ENCODE peak calls at places on chromosomes 7 and 10, in eight cellular contexts. One of them, this sample, is unnamed. For H3K4me1, the result is how much of the 10 kb centered on the place peaks cover.

GRCh38 chr10:56296626-56297025 is 64.4 kb downstream of the ZWINT start:
- DNase-seq in A673: no peak
- DNase-seq in lower lobe of right lung: no peak
- DNase-seq in CD8-positive, alpha-beta memory T cell: no peak
- DNase-seq in SJSA1: no peak
- DNase-seq in SK-N-SH: no peak
- DNase-seq in mesendoderm: peak
- DNase-seq in hepatocyte: no peak
- DNase-seq in this sample: no peak

GRCh38 chr7:48376263-48376662 is 205.0 kb downstream of the ABCA13 start:
- DNase-seq in A673: no peak
- DNase-seq in SJSA1: no peak
- DNase-seq in CD8-positive, alpha-beta memory T cell: no peak
- DNase-seq in SK-N-SH: no peak
- DNase-seq in hepatocyte: no peak
- DNase-seq in mesendoderm: no peak
- DNase-seq in lower lobe of right lung: no peak
- DNase-seq in this sample: no peak

GRCh38 chr7:5296015-5296621 is 13.4 kb downstream of the SLC29A4 start:
- DNase-seq in lower lobe of right lung: peak
- DNase-seq in SK-N-SH: no peak
- DNase-seq in A673: no peak
- DNase-seq in mesendoderm: peak
- DNase-seq in CD8-positive, alpha-beta memory T cell: peak
- DNase-seq in hepatocyte: no peak
- DNase-seq in SJSA1: no peak
- DNase-seq in this sample: no peak

GRCh38 chr7:76364198-76364584 is 5.4 kb upstream of the YWHAG start:
- DNase-seq in CD8-positive, alpha-beta memory T cell: no peak
- DNase-seq in hepatocyte: no peak
- DNase-seq in SK-N-SH: no peak
- DNase-seq in SJSA1: no peak
- DNase-seq in A673: no peak
- DNase-seq in mesendoderm: peak
- DNase-seq in lower lobe of right lung: no peak
- DNase-seq in this sample: no peak

GRCh38 chr10:60573342-60573741 is 183.7 kb upstream of the ANK3 start:
- DNase-seq in mesendoderm: peak
- DNase-seq in SJSA1: no peak
- DNase-seq in CD8-positive, alpha-beta memory T cell: no peak
- DNase-seq in A673: peak
- DNase-seq in SK-N-SH: no peak
- DNase-seq in lower lobe of right lung: no peak
- DNase-seq in hepatocyte: no peak
- DNase-seq in this sample: no peak

GRCh38 chr10:133134411-133135115 is 25.5 kb upstream of the KNDC1 start:
- DNase-seq in SK-N-SH: peak
- DNase-seq in A673: no peak
- DNase-seq in mesendoderm: no peak
- DNase-seq in hepatocyte: no peak
- DNase-seq in lower lobe of right lung: peak
- DNase-seq in CD8-positive, alpha-beta memory T cell: no peak
- DNase-seq in SJSA1: no peak
- DNase-seq in this sample: peak

GRCh38 chr7:104938741-104939390 is 75.1 kb upstream of the KMT2E start:
- DNase-seq in lower lobe of right lung: no peak
- DNase-seq in A673: no peak
- DNase-seq in CD8-positive, alpha-beta memory T cell: no peak
- DNase-seq in SJSA1: no peak
- DNase-seq in mesendoderm: no peak
- DNase-seq in hepatocyte: no peak
- DNase-seq in SK-N-SH: peak
- DNase-seq in this sample: no peak

GRCh38 chr7:55774327-55775050 is 88.1 kb downstream of the SEPTIN14 start:
- DNase-seq in mesendoderm: peak
- DNase-seq in CD8-positive, alpha-beta memory T cell: no peak
- DNase-seq in SJSA1: no peak
- DNase-seq in A673: peak
- DNase-seq in SK-N-SH: peak
- DNase-seq in hepatocyte: no peak
- DNase-seq in lower lobe of right lung: no peak
- DNase-seq in this sample: no peak

GRCh38 chr10:66564341-66564740 is 361.5 kb upstream of the LRRTM3 start:
- DNase-seq in mesendoderm: no peak
- DNase-seq in A673: no peak
- DNase-seq in CD8-positive, alpha-beta memory T cell: no peak
- DNase-seq in lower lobe of right lung: no peak
- DNase-seq in SJSA1: no peak
- DNase-seq in hepatocyte: no peak
- DNase-seq in SK-N-SH: no peak
- DNase-seq in this sample: no peak

GRCh38 chr7:90828601-90829000 is 232.5 kb downstream of the CDK14 start:
- DNase-seq in SJSA1: no peak
- DNase-seq in hepatocyte: no peak
- DNase-seq in CD8-positive, alpha-beta memory T cell: no peak
- DNase-seq in lower lobe of right lung: no peak
- DNase-seq in mesendoderm: no peak
- DNase-seq in A673: no peak
- DNase-seq in SK-N-SH: no peak
- DNase-seq in this sample: no peak

GRCh38 chr7:55177589-55178261 is 158.9 kb downstream of the EGFR start:
- DNase-seq in mesendoderm: no peak
- DNase-seq in CD8-positive, alpha-beta memory T cell: no peak
- DNase-seq in SJSA1: peak
- DNase-seq in hepatocyte: no peak
- DNase-seq in lower lobe of right lung: no peak
- DNase-seq in SK-N-SH: peak
- DNase-seq in A673: no peak
- DNase-seq in this sample: no peak

GRCh38 chr7:92250603-92251002 is 4.8 kb downstream of the ANKIB1 start:
- DNase-seq in A673: no peak
- DNase-seq in lower lobe of right lung: no peak
- DNase-seq in hepatocyte: no peak
- DNase-seq in SK-N-SH: no peak
- DNase-seq in SJSA1: no peak
- DNase-seq in mesendoderm: no peak
- DNase-seq in CD8-positive, alpha-beta memory T cell: no peak
- DNase-seq in this sample: no peak

GRCh38 chr10:70137927-70138883 is 5.6 kb upstream of the AIFM2 start:
- DNase-seq in mesendoderm: no peak
- DNase-seq in SJSA1: no peak
- DNase-seq in CD8-positive, alpha-beta memory T cell: no peak
- DNase-seq in A673: no peak
- DNase-seq in SK-N-SH: no peak
- DNase-seq in lower lobe of right lung: no peak
- DNase-seq in hepatocyte: no peak
- DNase-seq in this sample: peak

GRCh38 chr7:123208793-123209192 is 9.0 kb upstream of the SLC13A1 start:
- DNase-seq in A673: peak
- DNase-seq in SK-N-SH: peak
- DNase-seq in CD8-positive, alpha-beta memory T cell: no peak
- DNase-seq in SJSA1: no peak
- DNase-seq in mesendoderm: peak
- DNase-seq in lower lobe of right lung: no peak
- DNase-seq in hepatocyte: peak
- DNase-seq in this sample: no peak

GRCh38 chr7:155738652-155739537 is 73.4 kb downstream of the SHH start:
- DNase-seq in CD8-positive, alpha-beta memory T cell: peak
- DNase-seq in SK-N-SH: peak
- DNase-seq in SJSA1: peak
- DNase-seq in A673: peak
- DNase-seq in lower lobe of right lung: peak
- DNase-seq in hepatocyte: peak
- DNase-seq in mesendoderm: peak
- DNase-seq in this sample: no peak

GRCh38 chr7:39605087-39605486 is 18.3 kb upstream of the RALA start:
- DNase-seq in CD8-positive, alpha-beta memory T cell: no peak
- DNase-seq in lower lobe of right lung: no peak
- DNase-seq in hepatocyte: no peak
- DNase-seq in SK-N-SH: no peak
- DNase-seq in A673: no peak
- DNase-seq in mesendoderm: no peak
- DNase-seq in SJSA1: no peak
- DNase-seq in this sample: no peak

GRCh38 chr7:39608278-39608677 is 15.1 kb upstream of the RALA start:
- DNase-seq in A673: peak
- DNase-seq in SK-N-SH: no peak
- DNase-seq in SJSA1: no peak
- DNase-seq in hepatocyte: no peak
- DNase-seq in lower lobe of right lung: no peak
- DNase-seq in CD8-positive, alpha-beta memory T cell: no peak
- DNase-seq in mesendoderm: peak
- DNase-seq in this sample: no peak

GRCh38 chr7:39606941-39607340 is 16.4 kb upstream of the RALA start:
- DNase-seq in SK-N-SH: no peak
- DNase-seq in lower lobe of right lung: no peak
- DNase-seq in mesendoderm: no peak
- DNase-seq in hepatocyte: no peak
- DNase-seq in A673: no peak
- DNase-seq in CD8-positive, alpha-beta memory T cell: no peak
- DNase-seq in SJSA1: no peak
- DNase-seq in this sample: no peak

GRCh38 chr7:39607865-39608264 is 15.5 kb upstream of the RALA start:
- DNase-seq in CD8-positive, alpha-beta memory T cell: no peak
- DNase-seq in SJSA1: no peak
- DNase-seq in lower lobe of right lung: no peak
- DNase-seq in SK-N-SH: no peak
- DNase-seq in mesendoderm: no peak
- DNase-seq in hepatocyte: no peak
- DNase-seq in A673: no peak
- DNase-seq in this sample: no peak

DNA sequence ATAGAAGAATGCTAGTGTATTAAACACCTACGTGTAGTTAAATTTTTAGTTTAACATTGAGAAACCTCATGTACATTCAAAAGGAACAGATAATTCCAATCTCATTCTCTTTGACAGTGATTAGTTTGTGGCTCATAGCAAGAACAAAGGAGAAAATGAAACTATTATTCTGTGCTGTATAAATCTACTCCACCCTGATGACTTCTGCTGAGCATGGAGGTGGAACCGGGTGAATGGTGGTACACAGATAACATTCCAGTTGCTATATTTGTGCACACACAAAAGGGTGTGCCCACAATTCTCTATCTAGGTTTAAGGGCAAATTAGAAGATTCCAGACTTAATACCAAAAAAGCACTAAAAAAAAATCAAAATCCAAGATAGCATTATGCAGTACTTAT is 17.0 kb upstream of the RALA start:
- DNase-seq in A673: no peak
- DNase-seq in SK-N-SH: no peak
- DNase-seq in CD8-positive, alpha-beta memory T cell: no peak
- DNase-seq in lower lobe of right lung: no peak
- DNase-seq in mesendoderm: no peak
- DNase-seq in SJSA1: no peak
- DNase-seq in hepatocyte: no peak
- DNase-seq in this sample: no peak
- H3K4me1 ChIP-seq in A673: under half
- H3K4me1 ChIP-seq in SK-N-SH: under half
- H3K4me1 ChIP-seq in CD8-positive, alpha-beta memory T cell: under half
- H3K4me1 ChIP-seq in lower lobe of right lung: under half
- H3K4me1 ChIP-seq in mesendoderm: under half
- H3K4me1 ChIP-seq in SJSA1: under half
- H3K4me1 ChIP-seq in hepatocyte: under half
- H3K4me1 ChIP-seq in this sample: under half

GRCh38 chr10:123999261-123999660 is 94.1 kb downstream of the CHST15 start:
- DNase-seq in SJSA1: no peak
- DNase-seq in hepatocyte: no peak
- DNase-seq in lower lobe of right lung: no peak
- DNase-seq in mesendoderm: peak
- DNase-seq in A673: no peak
- DNase-seq in SK-N-SH: no peak
- DNase-seq in CD8-positive, alpha-beta memory T cell: no peak
- DNase-seq in this sample: no peak
- H3K4me1 ChIP-seq in SJSA1: under half
- H3K4me1 ChIP-seq in hepatocyte: under half
- H3K4me1 ChIP-seq in lower lobe of right lung: under half
- H3K4me1 ChIP-seq in mesendoderm: under half
- H3K4me1 ChIP-seq in A673: under half
- H3K4me1 ChIP-seq in SK-N-SH: under half
- H3K4me1 ChIP-seq in CD8-positive, alpha-beta memory T cell: under half
- H3K4me1 ChIP-seq in this sample: under half

DNA sequence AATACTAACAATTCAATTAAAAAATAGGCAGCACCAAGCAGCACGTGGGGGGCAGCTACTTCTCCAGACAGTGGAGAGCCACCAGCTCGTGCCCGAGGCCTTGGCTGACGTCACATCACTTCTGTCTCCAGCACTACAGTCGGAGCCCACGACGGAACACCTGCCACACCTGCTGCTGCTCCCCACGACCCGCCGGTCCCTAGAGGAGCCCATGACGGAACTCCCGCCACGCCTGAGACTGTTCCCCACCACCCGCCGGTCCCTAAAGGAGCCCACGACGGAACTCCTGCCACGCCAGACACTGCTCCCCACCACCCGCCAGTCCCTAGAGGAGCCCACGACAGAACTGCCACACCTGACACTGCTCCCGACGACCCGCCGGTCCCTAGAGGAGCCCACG is 257.9 kb downstream of the ELFN1 start:
- DNase-seq in hepatocyte: no peak
- DNase-seq in CD8-positive, alpha-beta memory T cell: no peak
- DNase-seq in SK-N-SH: no peak
- DNase-seq in lower lobe of right lung: peak
- DNase-seq in A673: no peak
- DNase-seq in SJSA1: no peak
- DNase-seq in mesendoderm: no peak
- DNase-seq in this sample: no peak
- H3K4me1 ChIP-seq in hepatocyte: under half
- H3K4me1 ChIP-seq in CD8-positive, alpha-beta memory T cell: under half
- H3K4me1 ChIP-seq in SK-N-SH: under half
- H3K4me1 ChIP-seq in lower lobe of right lung: under half
- H3K4me1 ChIP-seq in A673: under half
- H3K4me1 ChIP-seq in SJSA1: under half
- H3K4me1 ChIP-seq in mesendoderm: under half
- H3K4me1 ChIP-seq in this sample: under half

GRCh38 chr10:119286516-119286915 is 79.1 kb downstream of the GRK5 start:
- DNase-seq in hepatocyte: no peak
- DNase-seq in lower lobe of right lung: no peak
- DNase-seq in SK-N-SH: no peak
- DNase-seq in mesendoderm: no peak
- DNase-seq in CD8-positive, alpha-beta memory T cell: no peak
- DNase-seq in SJSA1: no peak
- DNase-seq in A673: no peak
- DNase-seq in this sample: no peak

GRCh38 chr10:119286983-119287612 is 79.7 kb downstream of the GRK5 start:
- DNase-seq in SJSA1: no peak
- DNase-seq in hepatocyte: no peak
- DNase-seq in SK-N-SH: no peak
- DNase-seq in CD8-positive, alpha-beta memory T cell: no peak
- DNase-seq in mesendoderm: no peak
- DNase-seq in A673: no peak
- DNase-seq in lower lobe of right lung: no peak
- DNase-seq in this sample: no peak

GRCh38 chr10:119283818-119284217 is 76.4 kb downstream of the GRK5 start:
- DNase-seq in lower lobe of right lung: peak
- DNase-seq in SJSA1: no peak
- DNase-seq in CD8-positive, alpha-beta memory T cell: no peak
- DNase-seq in SK-N-SH: no peak
- DNase-seq in hepatocyte: no peak
- DNase-seq in A673: no peak
- DNase-seq in mesendoderm: no peak
- DNase-seq in this sample: no peak

GRCh38 chr10:119284679-119285096 is 77.3 kb downstream of the GRK5 start:
- DNase-seq in SK-N-SH: no peak
- DNase-seq in mesendoderm: no peak
- DNase-seq in hepatocyte: no peak
- DNase-seq in lower lobe of right lung: peak
- DNase-seq in CD8-positive, alpha-beta memory T cell: no peak
- DNase-seq in SJSA1: no peak
- DNase-seq in A673: no peak
- DNase-seq in this sample: no peak

GRCh38 chr10:119285495-119286267 is 78.3 kb downstream of the GRK5 start:
- DNase-seq in SJSA1: no peak
- DNase-seq in A673: peak
- DNase-seq in mesendoderm: no peak
- DNase-seq in hepatocyte: no peak
- DNase-seq in CD8-positive, alpha-beta memory T cell: no peak
- DNase-seq in lower lobe of right lung: no peak
- DNase-seq in SK-N-SH: no peak
- DNase-seq in this sample: no peak
- H3K4me1 ChIP-seq in SJSA1: under half
- H3K4me1 ChIP-seq in A673: half or more
- H3K4me1 ChIP-seq in mesendoderm: under half
- H3K4me1 ChIP-seq in hepatocyte: under half
- H3K4me1 ChIP-seq in CD8-positive, alpha-beta memory T cell: half or more
- H3K4me1 ChIP-seq in lower lobe of right lung: half or more
- H3K4me1 ChIP-seq in SK-N-SH: under half
- H3K4me1 ChIP-seq in this sample: half or more

This sample was measured in suprapubic skin.